ENCODE peak calls at places on chromosome 4, in five cellular contexts. One of them, this sample, is unnamed.

GRCh38 chr4:73891739-73892405 is 22.7 kb downstream of the CXCL1 start:
- DNase-seq in trophoblast cell: no peak
- DNase-seq in H9: no peak
- DNase-seq in H1: no peak
- DNase-seq in mesenchymal stem cell: peak; percentile 79
- DNase-seq in this sample: no peak

GRCh38 chr4:181796502-181796901 is 446.7 kb upstream of the TENM3 start:
- DNase-seq in trophoblast cell: no peak
- DNase-seq in H9: no peak
- DNase-seq in H1: no peak
- DNase-seq in mesenchymal stem cell: no peak
- DNase-seq in this sample: no peak

GRCh38 chr4:33126002-33126401 is 2405.8 kb downstream of the PCDH7 start:
- DNase-seq in trophoblast cell: no peak
- DNase-seq in H9: no peak
- DNase-seq in H1: no peak
- DNase-seq in mesenchymal stem cell: no peak
- DNase-seq in this sample: no peak

GRCh38 chr4:4919926-4920325 is 60.5 kb downstream of the MSX1 start:
- DNase-seq in trophoblast cell: no peak
- DNase-seq in H9: no peak
- DNase-seq in H1: no peak
- DNase-seq in mesenchymal stem cell: no peak
- DNase-seq in this sample: no peak

GRCh38 chr4:4985844-4986243 is 33.4 kb downstream of the CYTL1 start:
- DNase-seq in trophoblast cell: no peak
- DNase-seq in H9: peak; percentile 56
- DNase-seq in H1: no peak
- DNase-seq in mesenchymal stem cell: peak; percentile 23
- DNase-seq in this sample: no peak

GRCh38 chr4:19317377-19317776 is 934.3 kb upstream of the SLIT2 start:
- DNase-seq in trophoblast cell: no peak
- DNase-seq in H9: no peak
- DNase-seq in H1: no peak
- DNase-seq in mesenchymal stem cell: no peak
- DNase-seq in this sample: no peak

GRCh38 chr4:66307641-66308438 is 637.6 kb upstream of the EPHA5 start:
- DNase-seq in trophoblast cell: no peak
- DNase-seq in H9: no peak
- DNase-seq in H1: no peak
- DNase-seq in mesenchymal stem cell: no peak
- DNase-seq in this sample: no peak

GRCh38 chr4:158578476-158578875 is 56.8 kb downstream of the RXFP1 start:
- DNase-seq in trophoblast cell: no peak
- DNase-seq in H9: no peak
- DNase-seq in H1: no peak
- DNase-seq in mesenchymal stem cell: peak; percentile 4
- DNase-seq in this sample: no peak

GRCh38 chr4:119672086-119672485 is 43.5 kb upstream of the PDE5A start:
- DNase-seq in trophoblast cell: no peak
- DNase-seq in H9: no peak
- DNase-seq in H1: no peak
- DNase-seq in mesenchymal stem cell: no peak
- DNase-seq in this sample: no peak

GRCh38 chr4:5639556-5639955 is 68.8 kb downstream of the EVC2 start:
- DNase-seq in trophoblast cell: peak; percentile 53
- DNase-seq in H9: no peak
- DNase-seq in H1: no peak
- DNase-seq in mesenchymal stem cell: no peak
- DNase-seq in this sample: no peak

GRCh38 chr4:10962246-10962645 is 277.7 kb upstream of the CLNK start:
- DNase-seq in trophoblast cell: no peak
- DNase-seq in H9: no peak
- DNase-seq in H1: no peak
- DNase-seq in mesenchymal stem cell: no peak
- DNase-seq in this sample: no peak

GRCh38 chr4:73776363-73776762 is 36.0 kb downstream of the CXCL8 start:
- DNase-seq in trophoblast cell: no peak
- DNase-seq in H9: no peak
- DNase-seq in H1: no peak
- DNase-seq in mesenchymal stem cell: peak; percentile 51
- DNase-seq in this sample: no peak

GRCh38 chr4:70895846-70896435 is 6.2 kb upstream of the MOB1B start:
- DNase-seq in trophoblast cell: no peak
- DNase-seq in H9: no peak
- DNase-seq in H1: no peak
- DNase-seq in mesenchymal stem cell: peak; percentile 57
- DNase-seq in this sample: no peak

GRCh38 chr4:75605928-75606327 is 24.4 kb downstream of the CDKL2 start:
- DNase-seq in trophoblast cell: no peak
- DNase-seq in H9: no peak
- DNase-seq in H1: no peak
- DNase-seq in mesenchymal stem cell: peak; percentile 10
- DNase-seq in this sample: no peak

GRCh38 chr4:78079701-78080430 is 22.7 kb downstream of the FRAS1 start:
- DNase-seq in trophoblast cell: no peak
- DNase-seq in H9: no peak
- DNase-seq in H1: no peak
- DNase-seq in mesenchymal stem cell: no peak
- DNase-seq in this sample: no peak

DNA sequence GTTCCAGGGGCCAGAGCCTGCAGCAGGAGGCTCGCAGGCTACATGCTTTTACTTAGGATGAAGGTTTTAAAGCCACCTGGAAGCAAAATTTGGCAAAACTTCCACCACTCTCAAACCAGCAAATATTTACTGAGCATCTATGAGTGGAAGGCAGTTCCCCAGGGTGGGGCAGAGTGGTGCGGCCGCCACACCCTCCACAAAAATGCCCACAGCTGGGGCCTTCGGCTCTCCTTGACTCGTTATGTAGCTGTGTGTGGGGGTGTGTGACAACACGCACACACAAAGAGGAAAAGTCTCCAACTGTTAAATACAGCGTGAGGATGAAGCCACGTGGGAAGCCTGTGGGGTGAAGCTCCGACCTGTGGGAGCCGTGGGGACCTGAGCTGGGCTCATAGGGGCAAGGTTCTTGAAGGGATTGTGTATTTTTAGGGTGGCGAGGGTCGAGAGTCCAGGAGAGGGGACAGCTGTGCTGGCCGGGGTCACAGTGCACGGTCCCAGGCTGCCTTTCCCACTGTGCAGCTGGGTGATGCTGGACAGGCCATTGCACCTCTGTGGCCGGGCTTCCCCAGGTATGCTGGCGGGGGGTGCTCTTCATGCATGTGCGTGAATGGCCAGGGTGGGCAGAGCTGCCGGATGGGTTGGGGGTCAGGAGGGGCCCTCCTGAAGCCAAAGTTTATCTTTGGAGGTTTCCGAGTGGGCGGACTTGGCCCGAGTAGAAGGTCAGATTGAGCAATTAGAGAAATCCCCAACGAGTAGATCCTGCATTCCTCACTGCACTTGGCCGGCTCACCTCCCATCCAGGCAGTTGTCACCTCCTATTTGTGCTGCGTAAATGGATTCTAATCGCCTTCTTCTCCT is 25.3 kb downstream of the SORCS2 start:
- DNase-seq in trophoblast cell: no peak
- DNase-seq in H9: no peak
- DNase-seq in H1: no peak
- DNase-seq in mesenchymal stem cell: no peak
- DNase-seq in this sample: no peak
- H3K4me2 ChIP-seq in trophoblast cell: no peak overlapping the region
- H3K4me2 ChIP-seq in H9: no peak overlapping the region
- H3K4me2 ChIP-seq in H1: no peak overlapping the region
- H3K4me2 ChIP-seq in mesenchymal stem cell: no peak overlapping the region
- H3K4me2 ChIP-seq in this sample: no peak overlapping the region

DNA sequence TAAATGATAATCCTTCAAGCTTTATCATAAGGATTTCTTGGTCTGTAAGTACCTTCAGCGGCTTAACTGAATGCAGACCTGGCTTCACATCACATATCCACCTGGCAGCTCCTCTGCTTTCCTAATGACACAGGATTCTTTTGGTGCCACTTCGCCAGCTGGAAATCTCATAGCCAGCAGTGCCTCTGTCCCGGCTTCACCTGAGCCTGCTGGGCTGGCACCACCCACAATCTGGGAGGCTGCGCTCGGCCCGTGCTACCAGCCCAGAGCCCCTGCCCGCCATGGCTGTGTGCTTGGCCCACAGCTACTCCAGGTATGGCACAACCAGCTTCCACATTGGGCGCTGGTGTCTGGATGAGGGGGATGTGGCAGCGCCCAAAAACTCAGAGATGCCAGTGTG is 37.4 kb downstream of the SPRY1 start:
- DNase-seq in trophoblast cell: no peak
- DNase-seq in H9: no peak
- DNase-seq in H1: no peak
- DNase-seq in mesenchymal stem cell: no peak
- DNase-seq in this sample: no peak
- H2BK12ac ChIP-seq in trophoblast cell: no peak overlapping the region
- H2BK12ac ChIP-seq in H9: no peak overlapping the region
- H2BK12ac ChIP-seq in H1: no peak overlapping the region
- H2BK12ac ChIP-seq in mesenchymal stem cell: no peak overlapping the region
- H2BK12ac ChIP-seq in this sample: peak overlapping the region; percentile 50

GRCh38 chr4:3385719-3386440 is 55.9 kb upstream of the HGFAC start:
- DNase-seq in trophoblast cell: no peak
- DNase-seq in H9: no peak
- DNase-seq in H1: no peak
- DNase-seq in mesenchymal stem cell: no peak
- DNase-seq in this sample: no peak

GRCh38 chr4:3387943-3388348 is 53.8 kb upstream of the HGFAC start:
- DNase-seq in trophoblast cell: peak; percentile 54
- DNase-seq in H9: no peak
- DNase-seq in H1: peak; percentile 47
- DNase-seq in mesenchymal stem cell: peak; percentile 84
- DNase-seq in this sample: no peak

GRCh38 chr4:3388461-3389185 is 53.1 kb upstream of the HGFAC start:
- DNase-seq in trophoblast cell: peak; percentile 25
- DNase-seq in H9: no peak
- DNase-seq in H1: peak; percentile 57
- DNase-seq in mesenchymal stem cell: peak; percentile 66
- DNase-seq in this sample: no peak

GRCh38 chr4:3386486-3386885 is 55.3 kb upstream of the HGFAC start:
- DNase-seq in trophoblast cell: no peak
- DNase-seq in H9: no peak
- DNase-seq in H1: peak; percentile 23
- DNase-seq in mesenchymal stem cell: no peak
- DNase-seq in this sample: no peak

GRCh38 chr4:3387154-3387942 is 54.4 kb upstream of the HGFAC start:
- DNase-seq in trophoblast cell: no peak
- DNase-seq in H9: no peak
- DNase-seq in H1: peak; percentile 48
- DNase-seq in mesenchymal stem cell: no peak
- DNase-seq in this sample: no peak
- H3K4me2 ChIP-seq in trophoblast cell: no peak overlapping the region
- H3K4me2 ChIP-seq in H9: no peak overlapping the region
- H3K4me2 ChIP-seq in H1: no peak overlapping the region
- H3K4me2 ChIP-seq in mesenchymal stem cell: peak overlapping the region; percentile 74
- H3K4me2 ChIP-seq in this sample: no peak overlapping the region

GRCh38 chr4:17063870-17064269 is 165.4 kb upstream of the LDB2 start:
- DNase-seq in trophoblast cell: no peak
- DNase-seq in H9: no peak
- DNase-seq in H1: no peak
- DNase-seq in mesenchymal stem cell: no peak
- DNase-seq in this sample: no peak
- H2BK12ac ChIP-seq in trophoblast cell: no peak overlapping the region
- H2BK12ac ChIP-seq in H9: no peak overlapping the region
- H2BK12ac ChIP-seq in H1: no peak overlapping the region
- H2BK12ac ChIP-seq in mesenchymal stem cell: no peak overlapping the region
- H2BK12ac ChIP-seq in this sample: no peak overlapping the region

GRCh38 chr4:130293692-130294091 is 1197.7 kb downstream of the C4orf33 start:
- DNase-seq in trophoblast cell: no peak
- DNase-seq in H9: no peak
- DNase-seq in H1: no peak
- DNase-seq in mesenchymal stem cell: no peak
- DNase-seq in this sample: no peak

DNA sequence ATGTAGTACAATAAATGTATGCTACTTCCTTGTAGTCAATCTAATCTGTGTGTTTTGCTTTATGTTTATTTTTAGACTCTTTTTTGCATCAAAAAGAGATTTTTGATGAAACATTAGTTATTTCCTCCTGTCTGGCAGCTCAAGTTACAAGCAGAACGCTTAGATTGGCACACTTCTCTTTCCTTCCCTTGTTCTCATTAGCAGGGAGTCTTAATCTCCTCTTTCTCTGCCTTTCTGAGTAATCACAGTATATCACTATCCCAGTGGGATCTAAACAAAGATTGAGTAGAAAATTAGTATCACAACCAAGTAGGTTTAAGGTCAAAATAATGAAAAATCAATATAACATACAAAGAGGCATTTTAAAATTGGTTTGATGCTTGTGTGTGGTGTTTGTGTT is 1192.6 kb downstream of the C4orf33 start:
- DNase-seq in trophoblast cell: no peak
- DNase-seq in H9: no peak
- DNase-seq in H1: no peak
- DNase-seq in mesenchymal stem cell: no peak
- DNase-seq in this sample: peak; percentile 8
- H3K4me2 ChIP-seq in trophoblast cell: no peak overlapping the region
- H3K4me2 ChIP-seq in H9: no peak overlapping the region
- H3K4me2 ChIP-seq in H1: no peak overlapping the region
- H3K4me2 ChIP-seq in mesenchymal stem cell: no peak overlapping the region
- H3K4me2 ChIP-seq in this sample: no peak overlapping the region

GRCh38 chr4:155891058-155891457 is 12.4 kb upstream of the TDO2 start:
- DNase-seq in trophoblast cell: peak; percentile 73
- DNase-seq in H9: no peak
- DNase-seq in H1: no peak
- DNase-seq in mesenchymal stem cell: peak; percentile 36
- DNase-seq in this sample: no peak
- H2BK12ac ChIP-seq in trophoblast cell: no peak overlapping the region
- H2BK12ac ChIP-seq in H9: no peak overlapping the region
- H2BK12ac ChIP-seq in H1: no peak overlapping the region
- H2BK12ac ChIP-seq in mesenchymal stem cell: no peak overlapping the region
- H2BK12ac ChIP-seq in this sample: no peak overlapping the region

GRCh38 chr4:168619266-168619631 is 122.4 kb downstream of the PALLD start:
- DNase-seq in trophoblast cell: no peak
- DNase-seq in H9: no peak
- DNase-seq in H1: no peak
- DNase-seq in mesenchymal stem cell: no peak
- DNase-seq in this sample: no peak
- H3K4me2 ChIP-seq in trophoblast cell: no peak overlapping the region
- H3K4me2 ChIP-seq in H9: no peak overlapping the region
- H3K4me2 ChIP-seq in H1: no peak overlapping the region
- H3K4me2 ChIP-seq in mesenchymal stem cell: no peak overlapping the region
- H3K4me2 ChIP-seq in this sample: no peak overlapping the region

DNA sequence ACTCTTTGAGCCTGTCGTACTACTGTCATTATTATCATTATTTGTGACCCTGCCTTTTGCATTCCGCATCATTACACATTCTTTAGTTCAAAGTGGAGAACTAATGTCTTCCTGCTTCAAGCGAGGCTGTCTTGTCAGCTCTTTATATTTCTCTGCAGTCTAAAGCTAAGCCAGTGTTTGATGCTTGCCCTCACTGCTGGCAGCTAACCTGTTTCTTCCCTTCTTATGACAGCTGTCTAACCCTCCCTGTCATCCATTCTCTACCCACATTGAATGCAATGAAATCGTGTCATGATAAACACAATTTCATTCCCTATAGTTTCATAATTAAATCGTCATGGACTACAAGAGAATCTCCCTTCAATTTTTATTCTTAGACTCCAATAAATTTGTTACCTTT is 186.9 kb downstream of the FAT4 start:
- DNase-seq in trophoblast cell: no peak
- DNase-seq in H9: no peak
- DNase-seq in H1: no peak
- DNase-seq in mesenchymal stem cell: no peak
- DNase-seq in this sample: no peak
- H2BK12ac ChIP-seq in trophoblast cell: no peak overlapping the region
- H2BK12ac ChIP-seq in H9: no peak overlapping the region
- H2BK12ac ChIP-seq in H1: no peak overlapping the region
- H2BK12ac ChIP-seq in mesenchymal stem cell: no peak overlapping the region
- H2BK12ac ChIP-seq in this sample: no peak overlapping the region